ENCODE peak calls at places on chromosomes 5 and 9, in seven cellular contexts. Q is CD8-positive, alpha-beta T cell; D is H9; F is NT2/D1; H is endodermal cell; C is left ventricle myocardium inferior; W is PC-3. O is an unnamed sample.

GRCh38 chr5:126354857-126355731 is 68.1 kb upstream of the GRAMD2B start:
- DNase-seq in W (peak; percentile 44), F (no peak), D (no peak), C (no peak), Q (no peak), H (no peak), O (no peak)

GRCh38 chr5:132022737-132023136 is 11.3 kb upstream of the ACSL6 start:
- DNase-seq in H (no peak), C (no peak), F (no peak), D (no peak), W (peak; percentile 53), Q (no peak), O (no peak)

GRCh38 chr5:142455856-142456255 is 131.0 kb upstream of the SPRY4 start:
- DNase-seq in F (no peak), C (no peak), D (no peak), Q (no peak), W (no peak), H (no peak), O (no peak)

GRCh38 chr5:65612298-65612907 is 11.7 kb downstream of the TRIM23 start:
- DNase-seq in C (no peak), Q (no peak), H (no peak), F (no peak), D (no peak), W (no peak), O (no peak)

GRCh38 chr9:2872307-2872940 is 28.5 kb upstream of the PUM3 start:
- DNase-seq in C (no peak), D (no peak), Q (no peak), H (peak; percentile 74), F (no peak), W (peak; percentile 43), O (peak; percentile 34)

GRCh38 chr5:36692791-36693763 is 86.7 kb downstream of the SLC1A3 start:
- DNase-seq in W (peak; percentile 83), D (peak; percentile 91), Q (peak; percentile 28), C (peak; percentile 82), F (peak; percentile 59), H (peak; percentile 97), O (peak; percentile 75)

GRCh38 chr5:142821733-142822487 is 51.7 kb downstream of the ARHGAP26 start:
- DNase-seq in C (no peak), Q (no peak), D (no peak), H (no peak), W (peak; percentile 91), F (no peak), O (peak; percentile 63)

GRCh38 chr5:72178910-72179815 is 71.9 kb downstream of the MAP1B start:
- DNase-seq in D (no peak), C (peak; percentile 49), H (peak; percentile 61), W (peak; percentile 88), F (peak; percentile 16), Q (no peak), O (peak; percentile 90)

GRCh38 chr9:126383395-126384104 is 56.9 kb downstream of the MVB12B start:
- DNase-seq in C (no peak), Q (no peak), F (no peak), H (no peak), W (peak; percentile 61), D (no peak), O (no peak)

GRCh38 chr9:13278368-13279246 is 885 bp downstream of the MPDZ start:
- DNase-seq in F (peak; percentile 36), D (peak; percentile 64), Q (no peak), H (peak; percentile 83), W (peak; percentile 14), C (peak; percentile 51), O (peak; percentile 80)

GRCh38 chr9:20087481-20087880 is 298.6 kb upstream of the SLC24A2 start:
- DNase-seq in Q (no peak), C (no peak), H (no peak), D (no peak), W (no peak), F (no peak), O (peak; percentile 3)

GRCh38 chr5:170573119-170573518 is 69.3 kb downstream of the KCNIP1 start:
- DNase-seq in H (no peak), F (no peak), D (no peak), Q (no peak), C (no peak), W (no peak), O (no peak)

GRCh38 chr5:95583992-95584391 is 29.1 kb downstream of the ARSK start:
- DNase-seq in C (no peak), H (no peak), W (no peak), D (no peak), F (no peak), Q (no peak), O (no peak)

GRCh38 chr5:120419110-120419509 is 45.0 kb upstream of the PRR16 start:
- DNase-seq in C (no peak), W (peak; percentile 7), F (no peak), D (no peak), Q (no peak), H (no peak), O (no peak)

GRCh38 chr5:39498247-39498952 is 73.6 kb upstream of the DAB2 start:
- DNase-seq in D (no peak), W (peak; percentile 71), H (no peak), C (no peak), F (no peak), Q (no peak), O (peak; percentile 64)

GRCh38 chr5:93461751-93462150 is 119.3 kb downstream of the NR2F1-AS1 start:
- DNase-seq in Q (no peak), W (peak; percentile 75), C (no peak), F (no peak), D (no peak), H (no peak), O (no peak)

GRCh38 chr9:78030553-78031270 is 899 bp downstream of the GNAQ start:
- DNase-seq in F (peak; percentile 22), D (peak; percentile 58), H (peak; percentile 85), Q (peak; percentile 57), W (no peak), C (peak; percentile 50), O (peak; percentile 76)

GRCh38 chr9:87959916-87960581 is 14.3 kb downstream of the CDK20 start:
- DNase-seq in D (no peak), H (no peak), C (no peak), Q (no peak), W (no peak), F (no peak), O (no peak)

GRCh38 chr9:127865645-127866464 is 11.4 kb upstream of the ENG start:
- DNase-seq in D (no peak), H (no peak), C (no peak), W (no peak), F (no peak), Q (peak; percentile 33), O (no peak)
- H3K4me1 ChIP-seq in D (no peaks in the 10 kb centered on the region), H (peaks cover 14% of the 10 kb centered on the region), C (peaks cover 94% of the 10 kb centered on the region), W (no peaks in the 10 kb centered on the region), F (peaks cover 19% of the 10 kb centered on the region), Q (peaks cover 41% of the 10 kb centered on the region), O (peaks cover 3% of the 10 kb centered on the region)

GRCh38 chr9:34126207-34127034 is at the start of gene DCAF12:
- DNase-seq in D (peak; percentile 91), H (peak; percentile 96), F (peak; percentile 88), Q (peak; percentile 88), W (peak; percentile 86), C (peak; percentile 91), O (peak; percentile 96)

GRCh38 chr9:34125681-34126206 is 754 bp downstream of the DCAF12 start:
- DNase-seq in Q (no peak), C (no peak), H (peak; percentile 66), W (peak; percentile 44), F (no peak), D (peak; percentile 29), O (peak; percentile 65)

GRCh38 chr9:34124103-34124502 is 2.4 kb downstream of the DCAF12 start:
- DNase-seq in H (no peak), F (no peak), D (no peak), Q (no peak), W (no peak), C (no peak), O (no peak)

GRCh38 chr9:34124923-34125322 is 1.6 kb downstream of the DCAF12 start:
- DNase-seq in C (no peak), D (no peak), F (no peak), Q (no peak), H (no peak), W (peak; percentile 9), O (no peak)

GRCh38 chr9:34127035-34127948 is 794 bp upstream of the DCAF12 start:
- DNase-seq in H (no peak), Q (no peak), W (no peak), C (no peak), F (no peak), D (no peak), O (no peak)
- H3K4me1 ChIP-seq in H (peaks cover 4% of the 10 kb centered on the region), Q (peaks cover 39% of the 10 kb centered on the region), W (peaks cover 17% of the 10 kb centered on the region), C (peaks cover 50% of the 10 kb centered on the region), F (peaks cover 6% of the 10 kb centered on the region), D (peaks cover 4% of the 10 kb centered on the region), O (peaks cover 42% of the 10 kb centered on the region)

DNA sequence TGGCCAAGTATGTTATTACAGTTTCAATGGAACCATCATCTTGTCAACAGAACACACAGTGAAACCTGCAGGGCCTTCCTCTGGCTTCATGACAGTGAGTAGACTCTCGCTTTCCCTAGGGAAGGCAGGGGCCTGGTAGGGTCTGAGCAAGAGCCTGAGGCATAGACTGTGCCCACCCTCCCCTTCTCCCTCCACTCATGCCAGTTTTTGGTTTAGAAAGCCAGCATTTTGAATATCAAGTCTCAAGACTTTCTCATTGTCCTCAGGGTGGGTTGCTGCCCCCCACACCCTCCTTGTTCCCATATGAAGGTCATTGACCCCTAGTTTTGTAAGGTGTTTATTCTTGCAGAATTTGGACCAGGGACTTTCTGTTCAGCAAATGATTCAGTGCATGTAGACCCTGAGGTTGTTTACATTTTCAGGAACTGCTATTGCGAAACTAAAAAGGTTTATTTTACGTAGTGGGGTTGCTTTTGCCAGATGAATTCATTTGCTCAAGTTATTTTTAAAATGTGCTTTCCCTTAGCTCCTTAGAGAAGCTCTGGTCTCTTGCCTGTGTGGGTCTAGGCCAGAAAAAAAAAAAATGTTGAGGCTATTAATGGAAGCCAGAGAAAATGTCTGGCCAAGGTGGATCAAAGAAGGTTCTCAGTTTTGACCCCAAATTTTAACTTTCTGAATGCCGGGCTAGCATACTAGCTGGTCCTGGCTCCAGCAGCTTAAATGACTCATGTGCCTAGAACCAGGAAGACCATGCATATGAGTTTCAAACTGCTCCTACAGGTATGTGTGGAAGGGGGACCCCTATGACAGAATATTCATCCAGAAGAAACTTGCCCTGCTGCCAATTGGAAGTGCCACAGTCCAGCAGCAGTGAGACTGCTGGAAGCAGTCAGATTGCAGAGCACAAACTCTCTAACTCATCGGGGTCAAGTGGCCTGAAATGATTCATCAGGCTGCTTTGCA is 10.1 kb upstream of the MOB3B start:
- DNase-seq in W (peak; percentile 63), H (no peak), Q (no peak), D (no peak), C (no peak), F (no peak), O (peak; percentile 91)
- H3K4me1 ChIP-seq in W (peaks cover 27% of the 10 kb centered on the region), H (no peaks in the 10 kb centered on the region), Q (no peaks in the 10 kb centered on the region), D (no peaks in the 10 kb centered on the region), C (peaks cover 53% of the 10 kb centered on the region), F (peaks cover 3% of the 10 kb centered on the region), O (peaks cover 26% of the 10 kb centered on the region)

DNA sequence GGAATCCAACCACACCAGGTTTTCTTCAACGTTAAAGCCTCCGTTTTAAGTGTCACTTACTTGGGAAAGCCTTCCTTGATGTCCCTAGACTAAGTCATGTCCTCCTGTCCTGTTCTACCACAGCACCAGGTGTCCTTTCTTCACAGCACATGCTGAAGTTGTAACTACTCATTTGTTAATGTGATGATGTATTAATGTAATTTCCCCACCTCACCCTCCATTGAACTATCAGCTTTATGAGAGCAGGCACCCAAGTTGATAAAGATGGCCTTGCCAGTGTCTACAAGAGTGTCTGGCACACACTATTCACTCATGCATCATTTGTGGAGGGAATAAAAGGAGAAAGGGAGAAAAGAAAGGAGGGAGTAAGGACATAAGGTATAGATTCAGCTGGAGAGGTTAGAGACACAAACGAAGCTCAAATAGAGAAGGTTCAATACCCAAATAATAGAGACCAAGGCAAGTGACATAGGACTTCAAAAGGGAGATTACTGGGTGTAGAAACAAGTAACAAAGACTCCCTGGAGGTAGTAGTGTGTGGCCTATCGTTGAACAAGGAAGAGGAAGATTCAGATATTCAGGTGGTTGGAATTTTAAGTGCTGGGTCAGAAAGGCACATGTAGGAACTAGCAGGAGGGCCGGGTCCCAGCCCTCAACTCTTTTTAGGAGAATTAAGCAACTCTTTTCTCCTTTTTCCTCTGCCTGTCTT is 6.6 kb downstream of the ITK start:
- DNase-seq in D (no peak), C (no peak), F (peak; percentile 27), W (no peak), Q (no peak), H (no peak), O (no peak)
- H3K4me1 ChIP-seq in D (no peaks in the 10 kb centered on the region), C (no peaks in the 10 kb centered on the region), F (peaks cover 3% of the 10 kb centered on the region), W (no peaks in the 10 kb centered on the region), Q (peaks cover 67% of the 10 kb centered on the region), H (no peaks in the 10 kb centered on the region), O (no peaks in the 10 kb centered on the region)